ENCODE peak calls at places on chromosome 17, in five cellular contexts. E, B, F, Y and K are unnamed samples.

GRCh38 chr17:76365256-76365903 is 11.7 kb upstream of the PRPSAP1 start:
- DNase-seq in E (peak), B (no peak), F (no peak), Y (no peak), K (no peak)

GRCh38 chr17:732788-733720 is 658 bp downstream of the TLCD3A start:
- DNase-seq in E (peak), B (peak), F (peak), Y (no peak), K (no peak)

GRCh38 chr17:83110755-83111154 is 31.3 kb downstream of the METRNL start:
- DNase-seq in E (no peak), B (peak), F (no peak), Y (no peak), K (no peak)

GRCh38 chr17:74358696-74359095 is 3.0 kb downstream of the BTBD17 start:
- DNase-seq in E (no peak), B (no peak), F (no peak), Y (no peak), K (no peak)

GRCh38 chr17:65265276-65265675 is 128.1 kb downstream of the RGS9 start:
- DNase-seq in E (no peak), B (no peak), F (no peak), Y (no peak), K (no peak)

GRCh38 chr17:28509784-28510183 is 3.6 kb downstream of the FOXN1 start:
- DNase-seq in E (no peak), B (no peak), F (no peak), Y (peak), K (no peak)

GRCh38 chr17:66947311-66947710 is 17.2 kb upstream of the CACNG4 start:
- DNase-seq in E (no peak), B (no peak), F (no peak), Y (no peak), K (no peak)

GRCh38 chr17:48441231-48441711 is 11.3 kb upstream of the SKAP1 start:
- DNase-seq in E (no peak), B (no peak), F (peak), Y (peak), K (no peak)

GRCh38 chr17:33126086-33126485 is 134.4 kb downstream of the SPACA3 start:
- DNase-seq in E (no peak), B (no peak), F (no peak), Y (no peak), K (no peak)

GRCh38 chr17:34781571-34782108 is 179.6 kb downstream of the CCT6B start:
- DNase-seq in E (no peak), B (peak), F (no peak), Y (no peak), K (no peak)

GRCh38 chr17:82012482-82013295 is 10.0 kb downstream of the CENPX start:
- DNase-seq in E (no peak), B (no peak), F (no peak), Y (no peak), K (no peak)

GRCh38 chr17:82884341-82884871 is 44.6 kb upstream of the ZNF750 start:
- DNase-seq in E (no peak), B (no peak), F (no peak), Y (no peak), K (no peak)

GRCh38 chr17:72101526-72101925 is 19.3 kb upstream of the SOX9 start:
- DNase-seq in E (no peak), B (no peak), F (no peak), Y (no peak), K (no peak)

GRCh38 chr17:34318474-34318873 is 761 bp upstream of the CCL8 start:
- DNase-seq in E (peak), B (no peak), F (peak), Y (peak), K (no peak)